ENCODE peak calls at places on chromosome 11, in seven cellular contexts. One of them, this sample, is unnamed.

GRCh38 chr11:29100967-29101366 is 915.9 kb downstream of the KCNA4 start:
- DNase-seq in IMR-90: no peak
- DNase-seq in mesenchymal stem cell: no peak
- DNase-seq in H9: no peak
- DNase-seq in mesendoderm: no peak
- DNase-seq in trophoblast cell: no peak
- DNase-seq in H1: no peak
- DNase-seq in this sample: no peak

GRCh38 chr11:19873730-19874129 is 161.1 kb downstream of the NAV2 start:
- DNase-seq in trophoblast cell: no peak
- DNase-seq in H9: no peak
- DNase-seq in IMR-90: no peak
- DNase-seq in mesendoderm: peak
- DNase-seq in H1: no peak
- DNase-seq in mesenchymal stem cell: no peak
- DNase-seq in this sample: no peak

GRCh38 chr11:73667906-73668305 is 21.5 kb downstream of the PLEKHB1 start:
- DNase-seq in IMR-90: peak
- DNase-seq in H9: no peak
- DNase-seq in H1: no peak
- DNase-seq in mesendoderm: no peak
- DNase-seq in mesenchymal stem cell: no peak
- DNase-seq in trophoblast cell: no peak
- DNase-seq in this sample: no peak

GRCh38 chr11:27997344-27997743 is 110.6 kb downstream of the KIF18A start:
- DNase-seq in mesendoderm: no peak
- DNase-seq in trophoblast cell: no peak
- DNase-seq in H9: no peak
- DNase-seq in H1: no peak
- DNase-seq in IMR-90: peak
- DNase-seq in mesenchymal stem cell: no peak
- DNase-seq in this sample: no peak

GRCh38 chr11:27722117-27722844 is 22.0 kb upstream of the BDNF start:
- DNase-seq in trophoblast cell: no peak
- DNase-seq in H9: peak
- DNase-seq in mesenchymal stem cell: peak
- DNase-seq in H1: no peak
- DNase-seq in mesendoderm: peak
- DNase-seq in IMR-90: peak
- DNase-seq in this sample: peak

GRCh38 chr11:57972013-57972367 is 51.7 kb upstream of the OR9Q1 start:
- DNase-seq in H9: no peak
- DNase-seq in mesendoderm: no peak
- DNase-seq in trophoblast cell: no peak
- DNase-seq in mesenchymal stem cell: no peak
- DNase-seq in IMR-90: no peak
- DNase-seq in H1: no peak
- DNase-seq in this sample: no peak

GRCh38 chr11:17171342-17171741 is 36.4 kb downstream of the PIK3C2A start:
- DNase-seq in IMR-90: peak
- DNase-seq in H1: no peak
- DNase-seq in H9: no peak
- DNase-seq in mesenchymal stem cell: peak
- DNase-seq in mesendoderm: peak
- DNase-seq in trophoblast cell: peak
- DNase-seq in this sample: no peak

GRCh38 chr11:1883342-1884122 is 8.2 kb downstream of the PRR33 start:
- DNase-seq in H9: peak
- DNase-seq in mesenchymal stem cell: no peak
- DNase-seq in mesendoderm: no peak
- DNase-seq in IMR-90: no peak
- DNase-seq in H1: no peak
- DNase-seq in trophoblast cell: no peak
- DNase-seq in this sample: no peak

GRCh38 chr11:69308531-69308930 is 14.6 kb downstream of the MYEOV start:
- DNase-seq in H9: no peak
- DNase-seq in IMR-90: no peak
- DNase-seq in mesenchymal stem cell: no peak
- DNase-seq in trophoblast cell: peak
- DNase-seq in mesendoderm: no peak
- DNase-seq in H1: no peak
- DNase-seq in this sample: no peak

GRCh38 chr11:95593101-95593500 is 196.5 kb downstream of the FAM76B start:
- DNase-seq in H1: no peak
- DNase-seq in mesenchymal stem cell: no peak
- DNase-seq in H9: no peak
- DNase-seq in trophoblast cell: no peak
- DNase-seq in mesendoderm: no peak
- DNase-seq in IMR-90: peak
- DNase-seq in this sample: no peak
- H3K23ac ChIP-seq in H1: no peak
- H3K23ac ChIP-seq in mesenchymal stem cell: no peak
- H3K23ac ChIP-seq in H9: no peak
- H3K23ac ChIP-seq in trophoblast cell: no peak
- H3K23ac ChIP-seq in mesendoderm: no peak
- H3K23ac ChIP-seq in IMR-90: no peak
- H3K23ac ChIP-seq in this sample: no peak

DNA sequence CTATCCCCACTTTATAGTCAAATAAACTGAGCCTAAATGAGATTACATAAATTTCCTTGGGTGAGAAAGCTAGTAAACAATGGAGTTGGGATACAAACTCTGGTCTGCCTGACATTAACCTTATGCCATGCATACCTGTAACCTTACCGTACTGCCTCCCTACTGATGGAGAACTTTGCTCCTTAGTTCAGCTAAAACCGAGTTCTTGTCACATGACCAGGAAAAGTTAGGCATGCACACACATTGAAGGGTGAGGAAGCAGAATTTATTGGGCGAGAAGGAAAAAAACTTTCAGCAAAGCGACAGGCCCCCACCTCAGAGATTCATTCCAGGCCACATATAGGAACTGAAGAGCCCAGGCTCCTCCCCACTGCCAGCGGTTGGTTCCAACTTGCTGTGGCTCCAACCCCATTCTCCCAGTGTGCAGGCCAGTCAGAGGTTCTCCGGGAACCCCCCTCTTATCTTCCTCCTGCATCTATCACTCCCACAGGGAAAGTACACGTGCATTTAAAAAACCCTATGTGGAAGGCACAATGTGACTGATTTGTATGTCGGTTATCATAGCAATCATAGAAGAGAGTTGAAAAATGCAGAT is 3.2 kb upstream of the PIWIL4 start:
- DNase-seq in IMR-90: no peak
- DNase-seq in H9: no peak
- DNase-seq in trophoblast cell: no peak
- DNase-seq in mesenchymal stem cell: no peak
- DNase-seq in H1: no peak
- DNase-seq in mesendoderm: no peak
- DNase-seq in this sample: no peak
- H4K8ac ChIP-seq in IMR-90: no peak
- H4K8ac ChIP-seq in H9: no peak
- H4K8ac ChIP-seq in trophoblast cell: no peak
- H4K8ac ChIP-seq in mesenchymal stem cell: no peak
- H4K8ac ChIP-seq in H1: no peak
- H4K8ac ChIP-seq in mesendoderm: no peak
- H4K8ac ChIP-seq in this sample: no peak

GRCh38 chr11:87740968-87741367 is 434.3 kb downstream of the RAB38 start:
- DNase-seq in mesenchymal stem cell: no peak
- DNase-seq in H1: no peak
- DNase-seq in IMR-90: no peak
- DNase-seq in mesendoderm: no peak
- DNase-seq in H9: no peak
- DNase-seq in trophoblast cell: no peak
- DNase-seq in this sample: no peak

GRCh38 chr11:87740513-87740912 is 434.7 kb downstream of the RAB38 start:
- DNase-seq in mesenchymal stem cell: no peak
- DNase-seq in trophoblast cell: no peak
- DNase-seq in mesendoderm: no peak
- DNase-seq in H1: no peak
- DNase-seq in H9: no peak
- DNase-seq in IMR-90: no peak
- DNase-seq in this sample: no peak

GRCh38 chr11:87739766-87740165 is 435.5 kb downstream of the RAB38 start:
- DNase-seq in trophoblast cell: no peak
- DNase-seq in mesendoderm: no peak
- DNase-seq in mesenchymal stem cell: no peak
- DNase-seq in IMR-90: peak
- DNase-seq in H1: no peak
- DNase-seq in H9: no peak
- DNase-seq in this sample: no peak

GRCh38 chr11:87743002-87743401 is 432.2 kb downstream of the RAB38 start:
- DNase-seq in IMR-90: no peak
- DNase-seq in H1: no peak
- DNase-seq in trophoblast cell: no peak
- DNase-seq in mesendoderm: peak
- DNase-seq in H9: no peak
- DNase-seq in mesenchymal stem cell: no peak
- DNase-seq in this sample: no peak
- H3K23ac ChIP-seq in IMR-90: no peak
- H3K23ac ChIP-seq in H1: no peak
- H3K23ac ChIP-seq in trophoblast cell: no peak
- H3K23ac ChIP-seq in mesendoderm: no peak
- H3K23ac ChIP-seq in H9: no peak
- H3K23ac ChIP-seq in mesenchymal stem cell: no peak
- H3K23ac ChIP-seq in this sample: no peak

DNA sequence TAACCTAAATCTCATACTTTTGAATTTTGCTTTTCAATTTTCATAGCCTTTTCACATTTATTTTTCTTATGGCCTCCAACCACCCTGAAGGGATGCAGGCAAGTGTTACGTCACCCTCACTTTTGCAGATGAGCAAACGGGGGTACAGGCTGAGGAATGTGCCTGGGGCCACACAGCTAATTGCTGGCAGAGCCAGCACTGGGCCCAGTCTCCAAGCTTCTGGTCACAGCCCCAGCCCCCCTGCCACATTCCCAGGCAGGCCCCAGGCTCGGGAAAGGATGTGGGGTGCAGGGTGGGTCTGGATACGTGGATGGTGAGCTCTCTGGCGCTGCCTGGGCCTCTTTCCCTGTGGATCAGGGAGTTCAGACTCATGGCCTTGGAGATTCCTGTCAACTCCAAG is 138.6 kb downstream of the PKNOX2 start:
- DNase-seq in IMR-90: no peak
- DNase-seq in mesendoderm: no peak
- DNase-seq in H9: no peak
- DNase-seq in mesenchymal stem cell: no peak
- DNase-seq in trophoblast cell: no peak
- DNase-seq in H1: no peak
- DNase-seq in this sample: no peak
- H4K8ac ChIP-seq in IMR-90: no peak
- H4K8ac ChIP-seq in mesendoderm: no peak
- H4K8ac ChIP-seq in H9: no peak
- H4K8ac ChIP-seq in mesenchymal stem cell: no peak
- H4K8ac ChIP-seq in trophoblast cell: no peak
- H4K8ac ChIP-seq in H1: no peak
- H4K8ac ChIP-seq in this sample: no peak

GRCh38 chr11:107493117-107493516 is 35.5 kb upstream of the CWF19L2 start:
- DNase-seq in trophoblast cell: no peak
- DNase-seq in mesendoderm: no peak
- DNase-seq in H1: no peak
- DNase-seq in IMR-90: peak
- DNase-seq in mesenchymal stem cell: peak
- DNase-seq in H9: no peak
- DNase-seq in this sample: no peak
- H3K23ac ChIP-seq in trophoblast cell: no peak
- H3K23ac ChIP-seq in mesendoderm: no peak
- H3K23ac ChIP-seq in H1: no peak
- H3K23ac ChIP-seq in IMR-90: no peak
- H3K23ac ChIP-seq in mesenchymal stem cell: no peak
- H3K23ac ChIP-seq in H9: no peak
- H3K23ac ChIP-seq in this sample: no peak

This sample was measured in neuronal stem cell.